ENCODE peak calls at places on chromosomes 13 and 19, in nine cellular contexts. I is heart left ventricle; W is tibial nerve; F is anterior cingulate cortex; P is LHCN-M2; N is activated naive CD8-positive, alpha-beta T cell treated with anti-CD3 and anti-CD28 coated beads, Interleukin-2, amount 50 U/mL, for 24 hours; A is foreskin keratinocyte; C is activated CD8-positive, alpha-beta T cell treated with anti-CD3 and anti-CD28 coated beads for 36 hours; Y is HT1080. G is an unnamed sample.

GRCh38 chr13:34035676-34036325 is 217.9 kb downstream of the RFC3 start:
- DNase-seq in I (no peak), W (no peak), F (no peak), P (peak), N (no peak), A (peak), C (no peak), Y (peak), G (no peak)

GRCh38 chr19:4694211-4694987 is 24.3 kb upstream of the MYDGF start:
- DNase-seq in I (no peak), W (no peak), F (peak), P (peak), N (no peak), A (peak), C (no peak), Y (peak), G (peak)

GRCh38 chr19:5002143-5002542 is 33.2 kb downstream of the KDM4B start:
- DNase-seq in I (no peak), W (no peak), F (no peak), P (peak), N (no peak), A (no peak), C (no peak), Y (peak), G (no peak)

GRCh38 chr13:109700176-109700575 is 86.2 kb downstream of the IRS2 start:
- DNase-seq in I (peak), W (peak), F (peak), P (peak), N (no peak), A (peak), C (no peak), Y (peak), G (peak)

GRCh38 chr19:28831464-28831863 is 381.5 kb downstream of the UQCRFS1 start:
- DNase-seq in I (no peak), W (no peak), F (no peak), P (no peak), N (no peak), A (no peak), C (no peak), Y (no peak), G (no peak)

GRCh38 chr19:49793561-49793840 is 19.6 kb downstream of the FUZ start:
- DNase-seq in I (no peak), W (no peak), F (no peak), P (peak), N (peak), A (no peak), C (peak), Y (peak), G (peak)

GRCh38 chr13:113917096-113917495 is 53.2 kb upstream of the GAS6 start:
- DNase-seq in I (no peak), W (no peak), F (no peak), P (no peak), N (no peak), A (no peak), C (no peak), Y (no peak), G (no peak)

GRCh38 chr13:77979721-77980377 is 61.2 kb upstream of the EDNRB start:
- DNase-seq in I (no peak), W (no peak), F (no peak), P (peak), N (no peak), A (no peak), C (no peak), Y (no peak), G (no peak)

GRCh38 chr13:73922728-73923393 is 211.3 kb downstream of the KLF12 start:
- DNase-seq in I (no peak), W (no peak), F (no peak), P (peak), N (no peak), A (no peak), C (peak), Y (peak), G (no peak)

GRCh38 chr19:57961785-57962184 is 12.5 kb downstream of the C19orf18 start:
- DNase-seq in I (no peak), W (no peak), F (no peak), P (no peak), N (no peak), A (no peak), C (no peak), Y (no peak), G (no peak)

GRCh38 chr19:48551437-48552302 is at the start of gene SULT2B1:
- DNase-seq in I (no peak), W (no peak), F (no peak), P (no peak), N (no peak), A (no peak), C (no peak), Y (no peak), G (peak)

GRCh38 chr19:4669723-4670480 is at the start of gene MYDGF:
- DNase-seq in I (peak), W (peak), F (peak), P (peak), N (peak), A (peak), C (peak), Y (peak), G (peak)

GRCh38 chr19:19133985-19134384 is 4.3 kb downstream of the TMEM161A start:
- DNase-seq in I (no peak), W (no peak), F (no peak), P (no peak), N (no peak), A (no peak), C (no peak), Y (no peak), G (no peak)

GRCh38 chr19:47352095-47352494 is 3.0 kb downstream of the DHX34 start:
- DNase-seq in I (no peak), W (no peak), F (no peak), P (no peak), N (no peak), A (no peak), C (no peak), Y (no peak), G (no peak)

GRCh38 chr13:46057251-46058015 is 4.9 kb upstream of the ZC3H13 start:
- DNase-seq in I (no peak), W (no peak), F (peak), P (peak), N (no peak), A (peak), C (no peak), Y (peak), G (no peak)

GRCh38 chr19:11673608-11674041 is 65.1 kb downstream of the ZNF823 start:
- DNase-seq in I (peak), W (peak), F (peak), P (no peak), N (peak), A (no peak), C (peak), Y (peak), G (peak)

GRCh38 chr19:277581-278165 is 13.5 kb downstream of the PLPP2 start:
- DNase-seq in I (no peak), W (no peak), F (no peak), P (no peak), N (no peak), A (no peak), C (no peak), Y (no peak), G (peak)

GRCh38 chr13:30561506-30561905 is 56.2 kb upstream of the USPL1 start:
- DNase-seq in I (no peak), W (no peak), F (no peak), P (no peak), N (no peak), A (no peak), C (no peak), Y (no peak), G (no peak)

GRCh38 chr13:81153478-81153877 is 812.6 kb upstream of the SPRY2 start:
- DNase-seq in I (no peak), W (no peak), F (no peak), P (no peak), N (no peak), A (no peak), C (no peak), Y (no peak), G (no peak)

GRCh38 chr19:58551577-58552471 is 3.1 kb downstream of the CHMP2A start:
- DNase-seq in I (no peak), W (no peak), F (no peak), P (no peak), N (no peak), A (no peak), C (no peak), Y (no peak), G (peak)

GRCh38 chr13:50012396-50013169 is 2.7 kb upstream of the KCNRG start:
- DNase-seq in I (no peak), W (no peak), F (no peak), P (no peak), N (no peak), A (no peak), C (no peak), Y (no peak), G (no peak)

GRCh38 chr19:7799640-7800355 is 30.2 kb upstream of the EVI5L start:
- DNase-seq in I (peak), W (peak), F (peak), P (peak), N (peak), A (peak), C (peak), Y (peak), G (peak)

GRCh38 chr19:19257137-19257536 is 16.0 kb downstream of the TM6SF2 start:
- DNase-seq in I (no peak), W (no peak), F (no peak), P (no peak), N (no peak), A (no peak), C (no peak), Y (no peak), G (no peak)

GRCh38 chr19:55504981-55505380 is 16.7 kb downstream of the SSC5D start:
- DNase-seq in I (no peak), W (no peak), F (no peak), P (no peak), N (no peak), A (no peak), C (no peak), Y (no peak), G (no peak)

GRCh38 chr19:45539460-45539859 is 32.2 kb downstream of the VASP start:
- DNase-seq in I (no peak), W (no peak), F (no peak), P (no peak), N (no peak), A (no peak), C (no peak), Y (no peak), G (no peak)

GRCh38 chr13:22298530-22298929 is 627.7 kb downstream of the FGF9 start:
- DNase-seq in I (no peak), W (no peak), F (no peak), P (no peak), N (no peak), A (no peak), C (no peak), Y (no peak), G (no peak)

GRCh38 chr13:64810701-64811258 is 2419.4 kb downstream of the PCDH9 start:
- DNase-seq in I (no peak), W (no peak), F (no peak), P (no peak), N (no peak), A (peak), C (no peak), Y (peak), G (no peak)